ENCODE peak calls at places on chromosomes 6 and 20, in five cellular contexts. H, E, R, Z and F are unnamed samples.

GRCh38 chr20:45419188-45420091 is 3.5 kb downstream of the PIGT start:
- DNase-seq in H (peak), E (peak), R (no peak), Z (no peak), F (peak)

GRCh38 chr6:2959909-2960719 is 11.3 kb downstream of the SERPINB6 start:
- DNase-seq in H (peak), E (no peak), R (no peak), Z (no peak), F (peak)

GRCh38 chr20:47620808-47621805 is 119.4 kb downstream of the NCOA3 start:
- DNase-seq in H (peak), E (no peak), R (peak), Z (no peak), F (peak)

GRCh38 chr6:78513856-78514255 is 353.5 kb upstream of the IRAK1BP1 start:
- DNase-seq in H (no peak), E (no peak), R (no peak), Z (no peak), F (peak)

GRCh38 chr20:19672498-19672897 is 85.6 kb upstream of the RIN2 start:
- DNase-seq in H (no peak), E (no peak), R (no peak), Z (no peak), F (no peak)

GRCh38 chr6:82072113-82072512 is 175.4 kb downstream of the IBTK start:
- DNase-seq in H (peak), E (no peak), R (no peak), Z (no peak), F (no peak)

GRCh38 chr20:10356628-10357027 is 77.4 kb downstream of the MKKS start:
- DNase-seq in H (no peak), E (no peak), R (no peak), Z (no peak), F (no peak)

GRCh38 chr6:72913797-72914196 is 291.9 kb downstream of the KCNQ5 start:
- DNase-seq in H (no peak), E (no peak), R (peak), Z (no peak), F (no peak)

GRCh38 chr6:42556462-42556861 is 7.4 kb upstream of the UBR2 start:
- DNase-seq in H (no peak), E (no peak), R (no peak), Z (no peak), F (no peak)

GRCh38 chr6:62246087-62246486 is 39.9 kb downstream of the KHDRBS2 start:
- DNase-seq in H (no peak), E (no peak), R (no peak), Z (no peak), F (no peak)

GRCh38 chr6:25132934-25133333 is 146.2 kb upstream of the CARMIL1 start:
- DNase-seq in H (no peak), E (no peak), R (no peak), Z (no peak), F (no peak)

GRCh38 chr6:150900049-150900448 is 34.5 kb downstream of the MTHFD1L start:
- DNase-seq in H (no peak), E (no peak), R (no peak), Z (no peak), F (no peak)

GRCh38 chr20:772806-773205 is 4.5 kb upstream of the SLC52A3 start:
- DNase-seq in H (no peak), E (no peak), R (no peak), Z (no peak), F (no peak)

GRCh38 chr6:8243462-8243861 is 141.1 kb upstream of the EEF1E1 start:
- DNase-seq in H (peak), E (no peak), R (no peak), Z (no peak), F (no peak)

GRCh38 chr6:70651326-70651905 is 16.3 kb upstream of the SMAP1 start:
- DNase-seq in H (no peak), E (no peak), R (no peak), Z (peak), F (no peak)

GRCh38 chr20:37314617-37315292 is 25.3 kb downstream of the MANBAL start:
- DNase-seq in H (peak), E (peak), R (no peak), Z (no peak), F (no peak)